ENCODE peak calls at places on chromosomes 2 and 18, in five cellular contexts. X, S, N, R and V are unnamed samples.

GRCh38 chr18:76941284-76941683 is 118.9 kb downstream of the ZNF236 start:
- DNase-seq in N (no peak), R (no peak), S (no peak), X (no peak), V (no peak)

GRCh38 chr18:45046226-45046625 is 365.5 kb downstream of the SETBP1 start:
- DNase-seq in N (no peak), X (no peak), S (no peak), R (no peak), V (no peak)

GRCh38 chr2:5041501-5041900 is 650.7 kb upstream of the SOX11 start:
- DNase-seq in R (no peak), N (no peak), X (no peak), S (no peak), V (no peak)

GRCh38 chr2:182410120-182410519 is 16.7 kb downstream of the PDE1A start:
- DNase-seq in R (no peak), N (no peak), X (no peak), S (no peak), V (no peak)

GRCh38 chr2:176187306-176188217 is 906 bp upstream of the HOXD1 start:
- DNase-seq in R (no peak), X (no peak), S (peak; percentile 43), N (no peak), V (no peak)

GRCh38 chr18:77223221-77223639 is 26.4 kb upstream of the GALR1 start:
- DNase-seq in N (no peak), S (no peak), X (no peak), R (peak; percentile 24), V (no peak)

GRCh38 chr2:145484443-145485086 is 964.6 kb upstream of the ZEB2 start:
- DNase-seq in X (peak; percentile 77), S (no peak), N (no peak), R (no peak), V (no peak)

GRCh38 chr2:109208071-109208950 is 79.3 kb downstream of the SH3RF3 start:
- DNase-seq in S (no peak), X (no peak), R (no peak), N (no peak), V (no peak)

GRCh38 chr2:201254331-201254730 is 6.0 kb upstream of the CASP8 start:
- DNase-seq in R (no peak), S (no peak), X (peak; percentile 75), N (no peak), V (no peak)

GRCh38 chr18:11665587-11665986 is 23.5 kb upstream of the GNAL start:
- DNase-seq in N (no peak), S (no peak), R (no peak), X (no peak), V (no peak)

GRCh38 chr2:214378455-214379103 is 32.3 kb upstream of the VWC2L start:
- DNase-seq in S (no peak), X (no peak), N (no peak), R (no peak), V (peak; percentile 83)

GRCh38 chr2:81658227-81658626 is 1353.7 kb upstream of the LRRTM1 start:
- DNase-seq in R (no peak), X (no peak), N (no peak), S (no peak), V (no peak)

GRCh38 chr2:46273225-46273863 is 23.9 kb upstream of the EPAS1 start:
- DNase-seq in X (no peak), N (no peak), S (no peak), R (no peak), V (peak; percentile 81)

GRCh38 chr18:7735606-7736175 is 168.6 kb downstream of the PTPRM start:
- DNase-seq in R (no peak), X (no peak), S (no peak), N (no peak), V (no peak)

GRCh38 chr2:144320491-144320890 is 199.4 kb downstream of the ZEB2 start:
- DNase-seq in X (peak; percentile 46), S (no peak), N (peak; percentile 9), R (peak; percentile 31), V (no peak)

GRCh38 chr2:225103737-225104141 is 61.5 kb upstream of the DOCK10 start:
- DNase-seq in R (no peak), N (no peak), X (peak; percentile 47), S (no peak), V (no peak)